ENCODE peak calls at places on chromosomes 12 and 14, in six cellular contexts. A, Y, E, W, J and U are unnamed samples.

GRCh38 chr12:131202592-131203378 is 249.1 kb downstream of the ADGRD1 start:
- DNase-seq in A (no peak), Y (no peak), E (no peak), W (no peak), J (no peak), U (no peak)

GRCh38 chr14:105400016-105400415 is 1.7 kb downstream of the TEX22 start:
- DNase-seq in A (no peak), Y (no peak), E (no peak), W (no peak), J (no peak), U (no peak)

GRCh38 chr12:104667139-104667538 is 210.4 kb downstream of the CHST11 start:
- DNase-seq in A (no peak), Y (no peak), E (peak; percentile 14), W (no peak), J (peak; percentile 46), U (no peak)

GRCh38 chr12:4866288-4866687 is 43.4 kb upstream of the KCNA1 start:
- DNase-seq in A (no peak), Y (no peak), E (no peak), W (no peak), J (no peak), U (no peak)

GRCh38 chr12:48542300-48542928 is 17.0 kb downstream of the OR8S1 start:
- DNase-seq in A (peak; percentile 21), Y (no peak), E (peak; percentile 31), W (peak; percentile 48), J (no peak), U (no peak)

GRCh38 chr14:39109893-39110715 is 4.0 kb upstream of the GEMIN2 start:
- DNase-seq in A (no peak), Y (no peak), E (no peak), W (no peak), J (no peak), U (no peak)

GRCh38 chr12:89662623-89663022 is 46.0 kb downstream of the ATP2B1 start:
- DNase-seq in A (no peak), Y (no peak), E (no peak), W (no peak), J (no peak), U (no peak)

GRCh38 chr14:90820958-90821357 is 4.7 kb upstream of the TTC7B start:
- DNase-seq in A (no peak), Y (no peak), E (peak; percentile 55), W (peak; percentile 69), J (no peak), U (no peak)

GRCh38 chr14:100084591-100084990 is 19.4 kb downstream of the EVL start:
- DNase-seq in A (no peak), Y (no peak), E (no peak), W (no peak), J (no peak), U (no peak)

GRCh38 chr12:132524405-132524804 is 34.5 kb downstream of the FBRSL1 start:
- DNase-seq in A (peak; percentile 97), Y (no peak), E (peak; percentile 43), W (no peak), J (peak; percentile 89), U (peak; percentile 89)

GRCh38 chr12:108955225-108955835 is 65.5 kb downstream of the SVOP start:
- DNase-seq in A (no peak), Y (no peak), E (no peak), W (no peak), J (peak; percentile 39), U (no peak)

GRCh38 chr12:55720894-55721444 is 776 bp downstream of the RDH5 start:
- DNase-seq in A (peak; percentile 57), Y (peak; percentile 51), E (peak; percentile 91), W (peak; percentile 77), J (peak; percentile 59), U (peak; percentile 69)
- TF ChIP-seq POLR2A in A (no peak), Y (no peak), E (no peak), W (no peak), J (no peak), U (no peak)

GRCh38 chr14:53022593-53022992 is 71.7 kb upstream of the FERMT2 start:
- DNase-seq in A (no peak), Y (no peak), E (peak; percentile 61), W (no peak), J (no peak), U (no peak)
- H3K27ac ChIP-seq in A (no peak overlapping the region), Y (no peak overlapping the region), E (no peak overlapping the region), W (no peak overlapping the region), J (no peak overlapping the region), U (no peak overlapping the region)

GRCh38 chr14:49633650-49634546 is 1.1 kb downstream of the DNAAF2 start:
- DNase-seq in A (peak; percentile 86), Y (peak; percentile 79), E (peak; percentile 95), W (peak; percentile 96), J (peak; percentile 91), U (peak; percentile 82)
- TF ChIP-seq POLR2A in A (peak; percentile 89), Y (peak; percentile 71), E (peak; percentile 69), W (peak; percentile 92), J (peak; percentile 36), U (peak; percentile 27)

DNA sequence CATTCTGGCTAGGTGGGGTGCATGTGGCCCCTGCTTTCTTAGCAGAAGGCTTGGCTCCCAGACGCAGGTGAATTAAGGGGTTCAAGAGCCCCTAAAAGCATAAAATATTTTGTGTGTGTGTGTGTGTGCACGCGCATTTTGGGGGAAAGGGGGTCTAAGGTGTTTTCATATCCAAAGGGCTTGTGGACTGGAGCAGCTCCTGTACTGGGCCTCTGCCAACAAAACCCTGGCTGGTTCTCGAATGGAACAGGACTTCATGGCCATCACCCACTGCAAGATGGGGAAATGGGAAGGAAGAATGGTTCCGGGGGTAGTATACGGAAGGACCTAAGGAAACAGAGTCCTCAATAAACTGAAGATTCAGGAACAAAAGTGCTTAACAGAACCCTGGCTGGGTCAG is 3.9 kb upstream of the ATN1 start:
- DNase-seq in A (no peak), Y (no peak), E (no peak), W (no peak), J (no peak), U (no peak)
- H3K27ac ChIP-seq in A (peak overlapping the region; percentile 100), Y (peak overlapping the region; percentile 99), E (no peak overlapping the region), W (no peak overlapping the region), J (peak overlapping the region; percentile 94), U (peak overlapping the region; percentile 99)